ENCODE peak calls at places on chromosomes 5 and 9, in six cellular contexts. O is cardiac muscle cell, J is H1, M is mesothelial cell of epicardium, K is progenitor cell of endocrine pancreas, V is heart right ventricle. G is an unnamed sample.

GRCh38 chr5:67731886-67732285 is 483.7 kb upstream of the PIK3R1 start:
- DNase-seq in K (no peak), J (no peak), M (no peak), V (no peak), O (no peak), G (no peak)

GRCh38 chr9:89996717-89997116 is 391.9 kb downstream of the GADD45G start:
- DNase-seq in K (no peak), M (no peak), J (no peak), V (no peak), O (no peak), G (no peak)

GRCh38 chr5:122140900-122141299 is 11.6 kb downstream of the ZNF474 start:
- DNase-seq in J (no peak), O (no peak), K (no peak), V (no peak), M (no peak), G (no peak)

GRCh38 chr5:57416246-57416996 is 66.2 kb downstream of the ACTBL2 start:
- DNase-seq in V (no peak), J (no peak), M (no peak), K (no peak), O (peak), G (no peak)

GRCh38 chr9:110180386-110180712 is 27.6 kb downstream of the C9orf152 start:
- DNase-seq in J (no peak), M (no peak), V (no peak), O (no peak), K (no peak), G (no peak)

GRCh38 chr5:23466401-23466886 is 41.0 kb upstream of the PRDM9 start:
- DNase-seq in O (peak), V (no peak), K (no peak), M (no peak), J (no peak), G (no peak)

GRCh38 chr9:122179690-122180074 is 20.0 kb downstream of the MORN5 start:
- DNase-seq in M (no peak), V (no peak), J (no peak), O (no peak), K (no peak), G (no peak)

GRCh38 chr5:157747766-157748700 is 4.5 kb downstream of the LSM11 start:
- DNase-seq in J (no peak), K (no peak), O (peak), V (no peak), M (no peak), G (no peak)

GRCh38 chr9:34337404-34337803 is 8.0 kb downstream of the NUDT2 start:
- DNase-seq in M (no peak), O (peak), J (no peak), K (no peak), V (no peak), G (no peak)

GRCh38 chr5:169146158-169146557 is 154.8 kb downstream of the SLIT3 start:
- DNase-seq in M (no peak), O (peak), V (no peak), K (no peak), J (no peak), G (no peak)

GRCh38 chr9:18720691-18721090 is 246.7 kb downstream of the ADAMTSL1 start:
- DNase-seq in M (no peak), K (no peak), V (no peak), J (no peak), O (peak), G (no peak)

GRCh38 chr5:115415143-115415491 is 118.7 kb upstream of the CCDC112 start:
- DNase-seq in J (no peak), V (no peak), O (peak), K (no peak), M (no peak), G (no peak)

GRCh38 chr9:84054341-84055010 is 73.9 kb downstream of the RMI1 start:
- DNase-seq in K (no peak), V (no peak), M (no peak), J (no peak), O (no peak), G (no peak)

GRCh38 chr9:129333613-129333960 is 155.5 kb upstream of the IER5L start:
- DNase-seq in V (no peak), M (no peak), K (no peak), O (no peak), J (peak), G (no peak)

GRCh38 chr5:1568201-1568979 is 44.6 kb upstream of the LPCAT1 start:
- DNase-seq in O (peak), J (no peak), M (no peak), V (no peak), K (no peak), G (no peak)

GRCh38 chr9:132451276-132451675 is 41.3 kb downstream of the CFAP77 start:
- DNase-seq in M (no peak), V (no peak), J (no peak), O (no peak), K (no peak), G (no peak)

GRCh38 chr5:54905942-54906537 is 79.4 kb downstream of the ESM1 start:
- DNase-seq in J (peak), M (no peak), K (peak), O (peak), V (peak), G (peak)

GRCh38 chr5:167743685-167744084 is 547.8 kb upstream of the WWC1 start:
- DNase-seq in M (no peak), K (no peak), J (no peak), O (peak), V (no peak), G (no peak)

GRCh38 chr5:16253856-16254255 is 74.3 kb upstream of the MARCHF11 start:
- DNase-seq in K (no peak), V (no peak), O (no peak), M (no peak), J (no peak), G (no peak)

GRCh38 chr9:77802512-77803293 is 154.6 kb upstream of the GNA14 start:
- DNase-seq in K (no peak), M (no peak), V (no peak), J (no peak), O (no peak), G (no peak)

GRCh38 chr9:126700296-126700695 is 86.6 kb downstream of the LMX1B start:
- DNase-seq in V (no peak), O (no peak), K (no peak), J (no peak), M (no peak), G (no peak)

GRCh38 chr5:94024625-94025024 is 283.2 kb upstream of the POU5F2 start:
- DNase-seq in J (no peak), O (no peak), V (no peak), M (no peak), K (no peak), G (no peak)

GRCh38 chr5:168826292-168826725 is 247.1 kb upstream of the PANK3 start:
- DNase-seq in J (no peak), O (no peak), V (no peak), K (no peak), M (no peak), G (no peak)

GRCh38 chr5:61752588-61752987 is 420.5 kb downstream of the ZSWIM6 start:
- DNase-seq in J (no peak), O (no peak), V (no peak), M (no peak), K (no peak), G (no peak)

GRCh38 chr9:131309526-131310276 is 20.2 kb downstream of the PLPP7 start:
- DNase-seq in M (no peak), J (no peak), K (no peak), O (no peak), V (no peak), G (no peak)

DNA sequence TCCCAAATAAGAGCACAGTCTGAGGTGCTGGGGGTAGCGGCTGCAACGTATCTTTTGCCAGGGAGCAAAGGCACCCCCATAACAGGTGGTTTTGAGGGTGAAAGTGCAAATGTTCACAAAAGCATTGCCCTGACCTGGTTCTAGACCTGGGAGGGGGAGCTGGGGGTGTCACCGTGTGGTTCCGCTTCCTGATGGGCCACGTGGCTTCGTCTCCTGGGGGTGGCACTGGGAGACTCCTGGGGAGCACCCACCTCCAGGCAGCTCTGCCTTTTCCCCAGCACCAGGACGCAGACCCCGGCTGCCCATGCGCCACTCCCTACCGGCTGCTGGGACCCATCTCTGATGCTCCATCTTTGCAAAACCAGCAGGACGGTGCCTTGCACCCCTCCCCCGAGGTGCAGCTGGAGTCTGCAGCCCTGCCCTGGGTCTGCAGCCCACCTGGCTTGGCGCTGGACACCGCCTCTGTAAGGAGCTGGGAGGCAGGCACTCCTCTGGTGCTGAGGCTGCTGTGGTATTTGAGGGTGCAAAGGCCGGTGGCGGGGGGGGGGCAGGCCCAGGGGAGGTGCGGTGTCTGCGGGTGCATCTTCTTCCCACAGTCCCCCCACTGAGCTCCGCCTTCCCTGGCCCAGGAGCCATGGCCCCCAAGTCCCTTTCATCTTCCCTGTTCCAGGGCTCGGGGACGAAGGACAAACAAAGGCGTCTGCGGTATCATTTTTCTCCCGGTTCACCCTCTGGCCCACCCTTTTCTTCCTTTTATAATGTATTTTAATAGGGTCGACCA is 29.8 kb upstream of the RXRA start:
- DNase-seq in M (no peak), K (no peak), V (peak), J (no peak), O (no peak), G (no peak)
- TF ChIP-seq CTCF in M (no peak), K (no peak), V (no peak), J (no peak), O (no peak), G (no peak)

GRCh38 chr5:129249891-129250290 is 155.3 kb downstream of the ISOC1 start:
- DNase-seq in V (no peak), J (no peak), M (no peak), K (no peak), O (peak), G (no peak)
- TF ChIP-seq CTCF in V (no peak), J (no peak), M (no peak), K (no peak), O (no peak), G (no peak)

DNA sequence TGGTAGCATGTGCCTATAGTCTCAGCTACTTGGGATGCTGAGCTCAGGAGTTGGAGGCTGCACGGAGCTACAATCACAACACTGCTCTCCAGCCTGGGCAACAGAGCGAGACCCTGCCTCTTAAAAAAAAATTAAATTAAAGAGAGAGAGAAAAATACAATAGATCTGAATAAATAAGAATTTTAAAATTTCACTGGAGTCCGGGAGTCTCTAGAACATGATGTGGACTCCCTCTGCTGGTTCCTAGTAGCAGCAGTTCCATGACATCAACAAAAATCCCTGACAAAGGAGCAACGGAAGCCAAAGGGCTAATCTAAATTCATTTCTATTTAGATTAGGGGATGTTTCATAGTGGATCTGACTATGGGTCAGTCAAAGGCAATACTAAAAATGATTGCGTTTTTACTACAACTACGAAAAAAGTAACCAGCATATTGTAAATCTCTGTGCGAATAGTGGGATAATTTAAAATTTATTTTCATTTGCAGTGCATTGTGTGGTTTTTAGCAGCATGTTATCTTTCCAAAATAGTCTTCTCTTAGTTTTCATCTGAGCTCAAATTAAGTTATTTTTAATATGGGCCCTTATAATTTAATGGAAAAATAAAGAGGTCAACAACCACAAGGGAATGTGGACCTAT is 6.7 kb downstream of the INIP start:
- DNase-seq in M (no peak), O (peak), J (no peak), K (no peak), V (no peak), G (no peak)
- TF ChIP-seq CTCF in M (no peak), O (peak), J (peak), K (peak), V (peak), G (peak)

GRCh38 chr5:78221467-78221866 is 73.0 kb downstream of the AP3B1 start:
- DNase-seq in J (no peak), K (no peak), O (no peak), V (no peak), M (no peak), G (no peak)
- TF ChIP-seq CTCF in J (no peak), K (no peak), O (no peak), V (no peak), M (no peak), G (no peak)

DNA sequence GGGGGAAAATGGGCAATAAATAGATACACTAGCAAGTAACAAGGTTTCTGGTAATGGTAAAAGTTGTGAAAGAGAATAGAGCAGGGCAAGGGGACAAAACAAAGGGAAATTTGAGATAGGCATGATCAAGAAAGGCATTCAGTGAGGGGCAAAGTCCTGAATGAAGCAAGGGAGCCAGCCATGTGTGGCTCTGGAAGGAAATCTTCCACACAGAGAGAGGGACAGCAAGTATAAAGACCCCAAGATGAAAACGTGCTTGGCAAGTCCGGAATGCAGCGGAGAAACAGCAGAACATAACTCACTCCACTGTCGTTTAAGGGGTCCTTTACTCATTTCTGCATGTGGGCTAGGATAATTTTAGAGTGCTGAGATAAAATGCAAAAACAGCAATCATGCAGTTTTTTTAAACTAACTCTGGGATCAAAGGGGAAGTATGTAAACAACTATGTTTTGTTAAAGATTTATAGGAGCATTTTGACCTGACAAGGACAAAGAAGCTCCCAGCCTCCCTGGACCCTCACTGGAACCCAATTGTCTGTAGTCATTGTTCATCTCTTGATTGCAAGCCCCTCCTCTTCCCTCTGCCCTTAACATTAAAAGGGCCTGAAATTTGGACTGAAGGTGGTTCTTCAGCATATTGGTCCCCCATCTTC is 22.9 kb upstream of the AOPEP start:
- DNase-seq in M (no peak), O (no peak), J (no peak), V (no peak), K (no peak), G (no peak)
- TF ChIP-seq CTCF in M (no peak), O (no peak), J (no peak), V (no peak), K (no peak), G (no peak)

G was measured in neural crest cell.